ENCODE peak calls at places on chromosomes 3 and 15, in seven cellular contexts. One of them, this sample, is unnamed.

GRCh38 chr3:104816008-104816407 is 550.7 kb upstream of the ALCAM start:
- DNase-seq in suprapubic skin: no peak
- DNase-seq in uterus: no peak
- DNase-seq in GM13976: no peak
- DNase-seq in epithelial cell of esophagus: no peak
- DNase-seq in keratinocyte: no peak
- DNase-seq in AG04450: no peak
- DNase-seq in this sample: no peak

GRCh38 chr3:29764603-29765254 is 483.9 kb downstream of the RBMS3 start:
- DNase-seq in suprapubic skin: no peak
- DNase-seq in uterus: no peak
- DNase-seq in GM13976: no peak
- DNase-seq in epithelial cell of esophagus: peak; percentile 78
- DNase-seq in keratinocyte: no peak
- DNase-seq in AG04450: peak; percentile 51
- DNase-seq in this sample: no peak

GRCh38 chr3:39383913-39384664 is 919 bp downstream of the SLC25A38 start:
- DNase-seq in suprapubic skin: peak; percentile 98
- DNase-seq in uterus: peak; percentile 94
- DNase-seq in GM13976: peak; percentile 98
- DNase-seq in epithelial cell of esophagus: peak; percentile 96
- DNase-seq in keratinocyte: no peak
- DNase-seq in AG04450: peak; percentile 67
- DNase-seq in this sample: peak; percentile 98

GRCh38 chr3:127222163-127222562 is 29.2 kb downstream of the PRR23E start:
- DNase-seq in suprapubic skin: no peak
- DNase-seq in uterus: no peak
- DNase-seq in GM13976: peak; percentile 20
- DNase-seq in epithelial cell of esophagus: no peak
- DNase-seq in keratinocyte: no peak
- DNase-seq in AG04450: no peak
- DNase-seq in this sample: no peak

GRCh38 chr3:78659386-78659987 is 1108.3 kb downstream of the ROBO1 start:
- DNase-seq in suprapubic skin: no peak
- DNase-seq in uterus: peak; percentile 44
- DNase-seq in GM13976: peak; percentile 11
- DNase-seq in epithelial cell of esophagus: peak; percentile 60
- DNase-seq in keratinocyte: no peak
- DNase-seq in AG04450: peak; percentile 23
- DNase-seq in this sample: no peak

GRCh38 chr3:120348065-120348980 is 831 bp downstream of the LRRC58 start:
- DNase-seq in suprapubic skin: no peak
- DNase-seq in uterus: no peak
- DNase-seq in GM13976: peak; percentile 65
- DNase-seq in epithelial cell of esophagus: no peak
- DNase-seq in keratinocyte: no peak
- DNase-seq in AG04450: no peak
- DNase-seq in this sample: no peak

GRCh38 chr3:132231633-132232032 is 85.6 kb upstream of the ACP3 start:
- DNase-seq in suprapubic skin: no peak
- DNase-seq in uterus: no peak
- DNase-seq in GM13976: no peak
- DNase-seq in epithelial cell of esophagus: peak; percentile 69
- DNase-seq in keratinocyte: no peak
- DNase-seq in AG04450: no peak
- DNase-seq in this sample: no peak

GRCh38 chr15:38648116-38648843 is 83.7 kb upstream of the RASGRP1 start:
- DNase-seq in suprapubic skin: no peak
- DNase-seq in uterus: no peak
- DNase-seq in GM13976: no peak
- DNase-seq in epithelial cell of esophagus: peak; percentile 97
- DNase-seq in keratinocyte: peak; percentile 54
- DNase-seq in AG04450: no peak
- DNase-seq in this sample: no peak

GRCh38 chr15:35305031-35305555 is 220.0 kb upstream of the NANOGP8 start:
- DNase-seq in suprapubic skin: no peak
- DNase-seq in uterus: no peak
- DNase-seq in GM13976: no peak
- DNase-seq in epithelial cell of esophagus: no peak
- DNase-seq in keratinocyte: no peak
- DNase-seq in AG04450: no peak
- DNase-seq in this sample: no peak

GRCh38 chr15:82831894-82832600 is 22.6 kb downstream of the WHAMM start:
- DNase-seq in suprapubic skin: no peak
- DNase-seq in uterus: no peak
- DNase-seq in GM13976: no peak
- DNase-seq in epithelial cell of esophagus: no peak
- DNase-seq in keratinocyte: no peak
- DNase-seq in AG04450: no peak
- DNase-seq in this sample: no peak

GRCh38 chr15:42727740-42728355 is 9.1 kb downstream of the CDAN1 start:
- DNase-seq in suprapubic skin: no peak
- DNase-seq in uterus: no peak
- DNase-seq in GM13976: peak; percentile 28
- DNase-seq in epithelial cell of esophagus: peak; percentile 37
- DNase-seq in keratinocyte: no peak
- DNase-seq in AG04450: no peak
- DNase-seq in this sample: peak; percentile 63

GRCh38 chr15:70635895-70636294 is 127.5 kb downstream of the UACA start:
- DNase-seq in suprapubic skin: no peak
- DNase-seq in uterus: no peak
- DNase-seq in GM13976: no peak
- DNase-seq in epithelial cell of esophagus: no peak
- DNase-seq in keratinocyte: no peak
- DNase-seq in AG04450: no peak
- DNase-seq in this sample: no peak

GRCh38 chr3:71304684-71305083 is 278.8 kb downstream of the FOXP1 start:
- DNase-seq in suprapubic skin: no peak
- DNase-seq in uterus: peak; percentile 24
- DNase-seq in GM13976: no peak
- DNase-seq in epithelial cell of esophagus: peak; percentile 28
- DNase-seq in keratinocyte: no peak
- DNase-seq in AG04450: no peak
- DNase-seq in this sample: no peak

GRCh38 chr15:101487060-101487459 is 2.4 kb downstream of the PCSK6 start:
- DNase-seq in suprapubic skin: no peak
- DNase-seq in uterus: no peak
- DNase-seq in GM13976: no peak
- DNase-seq in epithelial cell of esophagus: no peak
- DNase-seq in keratinocyte: no peak
- DNase-seq in AG04450: no peak
- DNase-seq in this sample: no peak

GRCh38 chr3:118863731-118864322 is 170.8 kb downstream of the IGSF11 start:
- DNase-seq in suprapubic skin: no peak
- DNase-seq in uterus: no peak
- DNase-seq in GM13976: no peak
- DNase-seq in epithelial cell of esophagus: peak; percentile 39
- DNase-seq in keratinocyte: no peak
- DNase-seq in AG04450: no peak
- DNase-seq in this sample: peak; percentile 59
- TF ChIP-seq CTCF in suprapubic skin: peak; percentile 23
- TF ChIP-seq CTCF in uterus: no peak
- TF ChIP-seq CTCF in GM13976: peak; percentile 16
- TF ChIP-seq CTCF in epithelial cell of esophagus: peak; percentile 44
- TF ChIP-seq CTCF in keratinocyte: no peak
- TF ChIP-seq CTCF in AG04450: no peak
- TF ChIP-seq CTCF in this sample: no peak

GRCh38 chr15:73403171-73403570 is 34.4 kb upstream of the HCN4 start:
- DNase-seq in suprapubic skin: no peak
- DNase-seq in uterus: no peak
- DNase-seq in GM13976: no peak
- DNase-seq in epithelial cell of esophagus: no peak
- DNase-seq in keratinocyte: no peak
- DNase-seq in AG04450: no peak
- DNase-seq in this sample: no peak
- TF ChIP-seq CTCF in suprapubic skin: no peak
- TF ChIP-seq CTCF in uterus: no peak
- TF ChIP-seq CTCF in GM13976: no peak
- TF ChIP-seq CTCF in epithelial cell of esophagus: no peak
- TF ChIP-seq CTCF in keratinocyte: no peak
- TF ChIP-seq CTCF in AG04450: no peak
- TF ChIP-seq CTCF in this sample: no peak

GRCh38 chr3:159616234-159616825 is 372.3 kb upstream of the IL12A start:
- DNase-seq in suprapubic skin: no peak
- DNase-seq in uterus: peak; percentile 17
- DNase-seq in GM13976: no peak
- DNase-seq in epithelial cell of esophagus: peak; percentile 61
- DNase-seq in keratinocyte: no peak
- DNase-seq in AG04450: no peak
- DNase-seq in this sample: peak; percentile 87
- TF ChIP-seq CTCF in suprapubic skin: peak; percentile 39
- TF ChIP-seq CTCF in uterus: peak; percentile 41
- TF ChIP-seq CTCF in GM13976: no peak
- TF ChIP-seq CTCF in epithelial cell of esophagus: peak; percentile 78
- TF ChIP-seq CTCF in keratinocyte: peak; percentile 62
- TF ChIP-seq CTCF in AG04450: peak; percentile 70
- TF ChIP-seq CTCF in this sample: peak; percentile 92

GRCh38 chr15:72732554-72732953 is 46.5 kb downstream of the BBS4 start:
- DNase-seq in suprapubic skin: no peak
- DNase-seq in uterus: no peak
- DNase-seq in GM13976: no peak
- DNase-seq in epithelial cell of esophagus: no peak
- DNase-seq in keratinocyte: no peak
- DNase-seq in AG04450: no peak
- DNase-seq in this sample: no peak
- TF ChIP-seq CTCF in suprapubic skin: no peak
- TF ChIP-seq CTCF in uterus: no peak
- TF ChIP-seq CTCF in GM13976: peak; percentile 6
- TF ChIP-seq CTCF in epithelial cell of esophagus: peak; percentile 13
- TF ChIP-seq CTCF in keratinocyte: no peak
- TF ChIP-seq CTCF in AG04450: no peak
- TF ChIP-seq CTCF in this sample: no peak

GRCh38 chr3:177523991-177524438 is 326.7 kb upstream of the TBL1XR1 start:
- DNase-seq in suprapubic skin: no peak
- DNase-seq in uterus: no peak
- DNase-seq in GM13976: no peak
- DNase-seq in epithelial cell of esophagus: peak; percentile 75
- DNase-seq in keratinocyte: no peak
- DNase-seq in AG04450: no peak
- DNase-seq in this sample: no peak

GRCh38 chr3:177522051-177522450 is 324.8 kb upstream of the TBL1XR1 start:
- DNase-seq in suprapubic skin: no peak
- DNase-seq in uterus: no peak
- DNase-seq in GM13976: no peak
- DNase-seq in epithelial cell of esophagus: no peak
- DNase-seq in keratinocyte: no peak
- DNase-seq in AG04450: no peak
- DNase-seq in this sample: no peak

GRCh38 chr3:177523072-177523675 is 325.9 kb upstream of the TBL1XR1 start:
- DNase-seq in suprapubic skin: no peak
- DNase-seq in uterus: no peak
- DNase-seq in GM13976: no peak
- DNase-seq in epithelial cell of esophagus: peak; percentile 28
- DNase-seq in keratinocyte: no peak
- DNase-seq in AG04450: no peak
- DNase-seq in this sample: no peak

GRCh38 chr3:177519588-177519987 is 322.3 kb upstream of the TBL1XR1 start:
- DNase-seq in suprapubic skin: no peak
- DNase-seq in uterus: no peak
- DNase-seq in GM13976: no peak
- DNase-seq in epithelial cell of esophagus: no peak
- DNase-seq in keratinocyte: no peak
- DNase-seq in AG04450: no peak
- DNase-seq in this sample: no peak

GRCh38 chr3:177521305-177521704 is 324.0 kb upstream of the TBL1XR1 start:
- DNase-seq in suprapubic skin: no peak
- DNase-seq in uterus: no peak
- DNase-seq in GM13976: no peak
- DNase-seq in epithelial cell of esophagus: peak; percentile 90
- DNase-seq in keratinocyte: no peak
- DNase-seq in AG04450: no peak
- DNase-seq in this sample: no peak
- TF ChIP-seq CTCF in suprapubic skin: peak; percentile 20
- TF ChIP-seq CTCF in uterus: no peak
- TF ChIP-seq CTCF in GM13976: no peak
- TF ChIP-seq CTCF in epithelial cell of esophagus: peak; percentile 77
- TF ChIP-seq CTCF in keratinocyte: peak; percentile 54
- TF ChIP-seq CTCF in AG04450: no peak
- TF ChIP-seq CTCF in this sample: no peak

DNA sequence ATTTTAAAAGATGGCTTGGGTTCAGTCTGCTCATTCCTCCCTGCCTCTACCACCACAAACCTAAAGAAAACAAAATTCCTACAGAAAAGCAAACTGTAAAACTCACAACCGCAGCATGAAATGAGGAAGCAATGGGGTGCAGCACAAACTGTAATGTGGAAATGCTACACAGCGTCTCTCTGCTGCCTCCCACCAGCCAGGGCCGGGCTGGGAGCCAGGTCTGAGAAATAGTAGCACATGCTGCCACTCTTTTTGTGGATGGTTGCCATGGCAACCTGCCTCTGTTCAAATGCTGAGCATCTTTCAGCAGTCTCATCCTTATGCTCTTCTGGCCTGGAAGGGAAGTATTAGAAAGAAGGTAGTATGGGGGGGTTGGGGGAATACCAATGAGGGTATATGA is 55.4 kb downstream of the EOMES start:
- DNase-seq in suprapubic skin: no peak
- DNase-seq in uterus: peak; percentile 18
- DNase-seq in GM13976: no peak
- DNase-seq in epithelial cell of esophagus: no peak
- DNase-seq in keratinocyte: no peak
- DNase-seq in AG04450: peak; percentile 59
- DNase-seq in this sample: peak; percentile 92
- TF ChIP-seq CTCF in suprapubic skin: no peak
- TF ChIP-seq CTCF in uterus: no peak
- TF ChIP-seq CTCF in GM13976: no peak
- TF ChIP-seq CTCF in epithelial cell of esophagus: no peak
- TF ChIP-seq CTCF in keratinocyte: no peak
- TF ChIP-seq CTCF in AG04450: peak; percentile 20
- TF ChIP-seq CTCF in this sample: peak; percentile 47

This sample was measured in osteocyte.